ENCODE peak calls at places on chromosomes 4 and X, in ten cellular contexts. T is activated effector memory CD4-positive, alpha-beta T cell treated with Interleukin-2 at 50 U/mL for 16 hours; D is HS-5; C is HCEC 1CT; V is Kasumi-1; Y is upper lobe of left lung; P is A172; J is effector CD4-positive, alpha-beta T cell; N is stimulated activated CD4-positive, alpha-beta T cell treated with anti-CD3 and anti-CD28 coated beads, Interleukin-12 subunit alpha, Interleukin-12 subunit beta, amount 100 ng/mL, for 4 hours; F is activated gamma-delta T cell treated with anti-CD3 and anti-CD28 coated beads, Interleukin-2, amount 50 U/mL, for 16 hours. A is an unnamed sample.

GRCh38 chr4:142558851-142559250 is 287.2 kb downstream of the INPP4B start:
- DNase-seq in T (no peak), D (no peak), C (no peak), V (no peak), Y (no peak), P (peak), J (no peak), N (no peak), F (no peak), A (no peak)

GRCh38 chr4:4763815-4764202 is 95.7 kb upstream of the MSX1 start:
- DNase-seq in T (no peak), D (no peak), C (no peak), V (no peak), Y (no peak), P (no peak), J (no peak), N (no peak), F (no peak), A (no peak)

GRCh38 chrX:5458300-5458699 is 770.4 kb downstream of the NLGN4X start:
- DNase-seq in T (no peak), D (no peak), C (no peak), V (peak), Y (no peak), P (no peak), J (no peak), N (no peak), F (no peak), A (no peak)

GRCh38 chr4:98663226-98664006 is 5.0 kb upstream of the TSPAN5 start:
- DNase-seq in T (no peak), D (no peak), C (no peak), V (peak), Y (no peak), P (no peak), J (peak), N (peak), F (peak), A (no peak)

GRCh38 chr4:48295116-48295515 is 25.5 kb upstream of the TEC start:
- DNase-seq in T (no peak), D (no peak), C (no peak), V (no peak), Y (no peak), P (no peak), J (no peak), N (no peak), F (no peak), A (no peak)

GRCh38 chr4:173516621-173517612 is 13.1 kb downstream of the HAND2 start:
- DNase-seq in T (no peak), D (no peak), C (no peak), V (no peak), Y (no peak), P (no peak), J (no peak), N (no peak), F (no peak), A (no peak)

GRCh38 chrX:138709886-138710285 is 1.6 kb downstream of the FGF13 start:
- DNase-seq in T (no peak), D (no peak), C (no peak), V (no peak), Y (no peak), P (no peak), J (no peak), N (no peak), F (no peak), A (no peak)

GRCh38 chr4:105023668-105024055 is 123.0 kb upstream of the TET2 start:
- DNase-seq in T (no peak), D (no peak), C (no peak), V (no peak), Y (no peak), P (no peak), J (no peak), N (no peak), F (no peak), A (no peak)

GRCh38 chr4:566508-567295 is 9.4 kb downstream of the TMEM271 start:
- DNase-seq in T (no peak), D (no peak), C (no peak), V (no peak), Y (no peak), P (no peak), J (no peak), N (no peak), F (no peak), A (no peak)

GRCh38 chr4:78481180-78481579 is 70.4 kb upstream of the ANXA3 start:
- DNase-seq in T (no peak), D (peak), C (peak), V (no peak), Y (no peak), P (peak), J (no peak), N (no peak), F (no peak), A (no peak)

GRCh38 chr4:120517966-120518365 is 404.6 kb downstream of the PRDM5 start:
- DNase-seq in T (no peak), D (peak), C (peak), V (peak), Y (no peak), P (peak), J (no peak), N (no peak), F (no peak), A (no peak)

GRCh38 chrX:23840674-23841073 is 57.7 kb downstream of the SAT1 start:
- DNase-seq in T (no peak), D (no peak), C (no peak), V (no peak), Y (no peak), P (no peak), J (no peak), N (no peak), F (no peak), A (no peak)

GRCh38 chrX:15245896-15246295 is 24.0 kb downstream of the ASB9 start:
- DNase-seq in T (no peak), D (no peak), C (no peak), V (no peak), Y (no peak), P (no peak), J (no peak), N (no peak), F (no peak), A (no peak)

GRCh38 chr4:88999392-88999791 is 57.6 kb downstream of the FAM13A start:
- DNase-seq in T (no peak), D (no peak), C (no peak), V (no peak), Y (no peak), P (no peak), J (no peak), N (no peak), F (no peak), A (no peak)

GRCh38 chrX:106415276-106415895 is 196.4 kb upstream of the RADX start:
- DNase-seq in T (no peak), D (no peak), C (peak), V (peak), Y (no peak), P (no peak), J (no peak), N (no peak), F (no peak), A (no peak)

GRCh38 chrX:19682712-19683331 is 167.5 kb upstream of the MAP3K15 start:
- DNase-seq in T (peak), D (peak), C (peak), V (peak), Y (peak), P (peak), J (peak), N (peak), F (peak), A (peak)

GRCh38 chrX:118495958-118496762 is 545 bp downstream of the DOCK11 start:
- DNase-seq in T (peak), D (no peak), C (peak), V (peak), Y (peak), P (peak), J (peak), N (peak), F (peak), A (peak)

GRCh38 chr4:147076179-147076578 is 130.5 kb upstream of the TTC29 start:
- DNase-seq in T (no peak), D (no peak), C (no peak), V (no peak), Y (no peak), P (peak), J (no peak), N (no peak), F (no peak), A (no peak)

GRCh38 chr4:32161382-32161781 is 1441.2 kb downstream of the PCDH7 start:
- DNase-seq in T (no peak), D (peak), C (no peak), V (peak), Y (no peak), P (peak), J (no peak), N (no peak), F (no peak), A (no peak)

GRCh38 chr4:1196421-1197183 is 24.2 kb upstream of the SPON2 start:
- DNase-seq in T (no peak), D (no peak), C (no peak), V (no peak), Y (no peak), P (no peak), J (no peak), N (no peak), F (no peak), A (no peak)

GRCh38 chr4:40299704-40300336 is 35.3 kb upstream of the CHRNA9 start:
- DNase-seq in T (no peak), D (no peak), C (no peak), V (no peak), Y (no peak), P (no peak), J (no peak), N (no peak), F (no peak), A (no peak)

GRCh38 chrX:19566359-19567141 is 51.2 kb upstream of the MAP3K15 start:
- DNase-seq in T (no peak), D (no peak), C (peak), V (peak), Y (peak), P (no peak), J (no peak), N (no peak), F (no peak), A (no peak)